ENCODE peak calls at places on chromosomes 1 and 21, in seven cellular contexts. K, J, W, Q, H, O and G are unnamed samples.

GRCh38 chr1:232221790-232222499 is 408.0 kb downstream of the SIPA1L2 start:
- DNase-seq in W (no peak), O (peak), H (peak), K (no peak), Q (no peak), J (no peak), G (no peak)

GRCh38 chr1:195328102-195328501 is 1280.1 kb downstream of the KCNT2 start:
- DNase-seq in W (no peak), K (no peak), Q (no peak), H (peak), J (no peak), O (no peak), G (no peak)

GRCh38 chr1:234980657-234981396 is 147.8 kb downstream of the TOMM20 start:
- DNase-seq in H (peak), W (peak), O (peak), Q (peak), J (peak), K (peak), G (peak)

GRCh38 chr1:70486676-70487470 is 75.8 kb downstream of the CTH start:
- DNase-seq in J (no peak), K (no peak), O (peak), Q (peak), W (no peak), H (peak), G (no peak)

GRCh38 chr1:32900956-32901822 is at the start of gene TMEM54:
- DNase-seq in H (peak), O (peak), Q (no peak), J (no peak), K (no peak), W (peak), G (no peak)

GRCh38 chr1:10741696-10742095 is 54.8 kb downstream of the CASZ1 start:
- DNase-seq in J (no peak), H (no peak), W (no peak), K (no peak), Q (no peak), O (no peak), G (no peak)

GRCh38 chr21:32844076-32844475 is 72.5 kb upstream of the PAXBP1 start:
- DNase-seq in Q (no peak), H (no peak), W (no peak), K (no peak), J (no peak), O (no peak), G (no peak)

GRCh38 chr1:117612517-117613248 is 6.8 kb downstream of the TENT5C start:
- DNase-seq in O (peak), J (no peak), Q (peak), H (peak), K (no peak), W (no peak), G (no peak)

GRCh38 chr1:223074427-223074826 is 68.6 kb downstream of the TLR5 start:
- DNase-seq in O (peak), K (no peak), Q (no peak), J (no peak), H (no peak), W (no peak), G (no peak)

GRCh38 chr1:241186716-241187115 is 170.3 kb downstream of the RGS7 start:
- DNase-seq in K (no peak), H (no peak), O (no peak), W (no peak), J (no peak), Q (no peak), G (no peak)

GRCh38 chr1:100346387-100346786 is 5.9 kb upstream of the CDC14A start:
- DNase-seq in J (no peak), W (no peak), Q (no peak), H (no peak), K (no peak), O (no peak), G (no peak)

GRCh38 chr1:225670806-225671733 is 18.1 kb upstream of the ENAH start:
- DNase-seq in J (no peak), K (no peak), W (no peak), Q (no peak), O (peak), H (no peak), G (no peak)

GRCh38 chr1:68145418-68146126 is 86.8 kb downstream of the WLS start:
- DNase-seq in Q (no peak), J (no peak), W (no peak), O (no peak), H (peak), K (no peak), G (no peak)

GRCh38 chr1:10459185-10459584 is 9.4 kb downstream of the CORT start:
- DNase-seq in H (peak), W (no peak), O (peak), J (no peak), K (no peak), Q (peak), G (no peak)

GRCh38 chr1:30936541-30937171 is 28.1 kb upstream of the SDC3 start:
- DNase-seq in O (no peak), H (peak), W (no peak), J (no peak), Q (no peak), K (no peak), G (no peak)

GRCh38 chr1:150176593-150176992 is 26.9 kb downstream of the PLEKHO1 start:
- DNase-seq in H (no peak), W (no peak), O (no peak), Q (no peak), K (no peak), J (no peak), G (no peak)

GRCh38 chr1:41811051-41811795 is 107.5 kb downstream of the HIVEP3 start:
- DNase-seq in Q (no peak), O (peak), J (no peak), H (peak), K (no peak), W (no peak), G (no peak)

GRCh38 chr1:6082430-6082971 is 36.8 kb downstream of the KCNAB2 start:
- DNase-seq in J (no peak), K (no peak), Q (peak), H (no peak), W (peak), O (no peak), G (no peak)

GRCh38 chr1:219876798-219877209 is 51.6 kb downstream of the SLC30A10 start:
- DNase-seq in O (no peak), J (no peak), W (no peak), Q (no peak), H (peak), K (no peak), G (no peak)

GRCh38 chr1:29804181-29804899 is 568.0 kb downstream of the PTPRU start:
- DNase-seq in O (no peak), K (no peak), J (no peak), H (no peak), W (no peak), Q (no peak), G (no peak)